ENCODE peak calls at places on chromosomes 5 and 9, in nine cellular contexts. X is breast epithelium, F is upper lobe of left lung, G is vagina, A is HCT116, M is suprapubic skin, O is stomach, Y is prostate gland, R is HepG2. E is an unnamed sample.

GRCh38 chr5:140821375-140822280 is at the start of gene PCDHA5:
- DNase-seq in X (no peak), F (peak; percentile 69), G (no peak), A (no peak), M (no peak), O (no peak), Y (no peak), R (peak; percentile 12), E (no peak)

GRCh38 chr5:91291628-91292569 is 91.2 kb downstream of the ARRDC3 start:
- DNase-seq in X (no peak), F (no peak), G (no peak), A (no peak), M (no peak), O (no peak), Y (no peak), R (no peak), E (no peak)

GRCh38 chr5:149809919-149810691 is 80.0 kb downstream of the PPARGC1B start:
- DNase-seq in X (no peak), F (no peak), G (no peak), A (no peak), M (no peak), O (no peak), Y (no peak), R (no peak), E (no peak)

GRCh38 chr9:91817106-91817492 is 132.9 kb downstream of the ROR2 start:
- DNase-seq in X (no peak), F (no peak), G (no peak), A (no peak), M (no peak), O (no peak), Y (no peak), R (no peak), E (peak; percentile 64)

GRCh38 chr5:161676109-161676508 is 9.4 kb upstream of the GABRA6 start:
- DNase-seq in X (no peak), F (no peak), G (no peak), A (no peak), M (no peak), O (no peak), Y (no peak), R (peak; percentile 6), E (no peak)

GRCh38 chr9:98678244-98678842 is 30.4 kb downstream of the GABBR2 start:
- DNase-seq in X (no peak), F (peak; percentile 8), G (no peak), A (peak; percentile 26), M (no peak), O (no peak), Y (no peak), R (no peak), E (no peak)

GRCh38 chr9:76419782-76420380 is 25.7 kb upstream of the RFK start:
- DNase-seq in X (no peak), F (no peak), G (no peak), A (peak; percentile 21), M (no peak), O (no peak), Y (no peak), R (peak; percentile 36), E (no peak)

GRCh38 chr5:15993934-15994333 is 185.7 kb downstream of the MARCHF11 start:
- DNase-seq in X (no peak), F (no peak), G (no peak), A (no peak), M (no peak), O (no peak), Y (no peak), R (no peak), E (no peak)

GRCh38 chr9:88835038-88835466 is 156.2 kb upstream of the S1PR3 start:
- DNase-seq in X (no peak), F (no peak), G (no peak), A (no peak), M (no peak), O (no peak), Y (no peak), R (no peak), E (no peak)

GRCh38 chr9:99103505-99103904 is 1.4 kb upstream of the TGFBR1 start:
- DNase-seq in X (no peak), F (no peak), G (no peak), A (no peak), M (no peak), O (no peak), Y (no peak), R (no peak), E (no peak)

GRCh38 chr5:59483971-59484472 is 409.5 kb downstream of the PDE4D start:
- DNase-seq in X (no peak), F (no peak), G (no peak), A (no peak), M (no peak), O (no peak), Y (no peak), R (no peak), E (no peak)

GRCh38 chr9:19994296-19994695 is 205.5 kb upstream of the SLC24A2 start:
- DNase-seq in X (no peak), F (no peak), G (no peak), A (no peak), M (no peak), O (no peak), Y (no peak), R (no peak), E (no peak)

GRCh38 chr5:76384705-76385104 is 18.4 kb upstream of the IQGAP2 start:
- DNase-seq in X (no peak), F (no peak), G (no peak), A (no peak), M (no peak), O (no peak), Y (no peak), R (no peak), E (no peak)

GRCh38 chr5:43078956-43079355 is 38.8 kb upstream of the ANXA2R start:
- DNase-seq in X (no peak), F (no peak), G (no peak), A (no peak), M (no peak), O (no peak), Y (no peak), R (no peak), E (no peak)

GRCh38 chr9:123121457-123121856 is 88.0 kb downstream of the GPR21 start:
- DNase-seq in X (no peak), F (no peak), G (no peak), A (no peak), M (no peak), O (no peak), Y (no peak), R (peak; percentile 45), E (no peak)

GRCh38 chr9:20884985-20885593 is 146.4 kb downstream of the HACD4 start:
- DNase-seq in X (no peak), F (no peak), G (no peak), A (peak; percentile 12), M (peak; percentile 80), O (peak; percentile 67), Y (peak; percentile 15), R (peak; percentile 44), E (peak; percentile 69)

GRCh38 chr5:139108056-139108811 is 89.9 kb downstream of the SIL1 start:
- DNase-seq in X (peak; percentile 78), F (no peak), G (no peak), A (no peak), M (no peak), O (no peak), Y (peak; percentile 19), R (no peak), E (no peak)

GRCh38 chr5:123000731-123001130 is 35.8 kb downstream of the PPIC start:
- DNase-seq in X (no peak), F (no peak), G (no peak), A (no peak), M (no peak), O (no peak), Y (no peak), R (no peak), E (no peak)

GRCh38 chr5:2740051-2740848 is 11.2 kb downstream of the IRX2 start:
- DNase-seq in X (peak; percentile 32), F (peak; percentile 81), G (peak; percentile 79), A (no peak), M (no peak), O (no peak), Y (no peak), R (no peak), E (no peak)

DNA sequence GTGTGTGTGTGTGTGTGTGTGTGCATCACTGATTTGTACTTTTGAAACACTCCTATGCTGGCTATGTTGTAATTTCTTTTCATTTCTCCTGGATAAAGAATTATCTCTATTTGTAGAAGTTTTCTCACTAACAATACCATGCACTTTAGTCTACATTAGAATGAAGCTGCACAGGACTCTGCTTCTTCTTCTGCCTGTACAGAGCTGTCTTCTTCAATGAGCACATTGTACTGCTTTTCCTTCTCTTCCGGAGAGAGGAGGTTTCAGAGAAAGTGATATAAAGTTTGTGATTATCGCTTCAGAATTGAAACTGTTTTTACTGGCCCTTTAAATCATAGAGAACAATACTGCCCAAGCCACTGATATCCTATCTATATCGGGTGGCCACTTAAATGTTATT is 677.0 kb downstream of the NR2F1-AS1 start:
- DNase-seq in X (no peak), F (no peak), G (no peak), A (no peak), M (no peak), O (no peak), Y (no peak), R (no peak), E (no peak)
- H3K4me3 ChIP-seq in X (no peak overlapping the region), F (no peak overlapping the region), G (no peak overlapping the region), A (no peak overlapping the region), M (no peak overlapping the region), O (no peak overlapping the region), Y (no peak overlapping the region), R (no peak overlapping the region), E (no peak overlapping the region)

DNA sequence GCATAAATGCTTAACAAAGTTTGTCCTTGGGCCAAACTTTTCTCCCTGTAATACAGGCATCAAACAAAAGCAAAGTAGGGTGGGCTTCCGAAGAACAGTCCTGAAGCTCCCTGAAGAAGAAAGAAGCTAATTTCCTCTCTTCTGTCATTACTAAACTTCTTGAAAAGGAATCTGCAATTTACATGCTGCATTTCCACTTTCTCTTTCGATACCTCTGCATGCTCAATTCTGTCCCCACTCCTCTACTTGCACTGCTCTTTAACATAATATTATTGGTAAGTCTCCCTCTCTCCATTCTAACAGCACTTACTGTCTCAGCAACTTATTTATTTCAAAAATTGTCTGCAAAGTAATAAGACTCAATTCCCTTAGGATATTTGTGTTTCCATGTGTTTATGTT is 3.9 kb upstream of the PLPP1 start:
- DNase-seq in X (no peak), F (no peak), G (no peak), A (no peak), M (no peak), O (no peak), Y (no peak), R (no peak), E (no peak)
- TF ChIP-seq POLR2A in X (no peak), F (no peak), G (no peak), A (no peak), M (no peak), O (no peak), Y (no peak), R (no peak), E (no peak)

DNA sequence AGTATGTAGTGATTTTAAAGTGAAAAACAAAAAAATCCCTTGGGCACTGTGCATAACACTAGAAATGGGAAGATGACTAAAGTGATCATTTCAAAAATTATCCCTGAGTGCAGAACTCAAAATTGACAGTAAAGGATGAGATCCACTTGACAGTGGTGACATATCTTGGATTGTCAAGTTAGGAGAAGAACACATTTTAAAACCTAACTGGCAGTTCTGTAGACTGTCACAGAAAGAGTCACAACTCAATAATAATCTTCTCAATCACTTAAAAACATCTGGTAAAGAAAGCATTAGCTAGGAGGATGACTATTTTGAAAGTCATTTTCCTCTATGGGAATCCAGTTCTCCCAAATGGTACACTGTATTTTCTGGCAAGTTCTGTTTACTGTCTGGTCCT is 127.1 kb downstream of the PIP5K1B start:
- DNase-seq in X (no peak), F (no peak), G (no peak), A (no peak), M (no peak), O (no peak), Y (no peak), R (no peak), E (no peak)
- TF ChIP-seq POLR2AphosphoS5 in X (no peak), F (no peak), G (no peak), A (no peak), M (no peak), O (no peak), Y (no peak), R (no peak), E (no peak)

GRCh38 chr9:35163413-35163812 is 1.6 kb downstream of the UNC13B start:
- DNase-seq in X (no peak), F (no peak), G (no peak), A (no peak), M (no peak), O (no peak), Y (no peak), R (no peak), E (no peak)
- H3K4me3 ChIP-seq in X (no peak overlapping the region), F (peak overlapping the region; percentile 78), G (peak overlapping the region; percentile 72), A (no peak overlapping the region), M (no peak overlapping the region), O (peak overlapping the region; percentile 80), Y (peak overlapping the region; percentile 83), R (peak overlapping the region; percentile 98), E (no peak overlapping the region)

E was measured in sigmoid colon.